ENCODE peak calls at places on chromosomes 3 and 15, in five cellular contexts. One of them, this sample, is unnamed.

GRCh38 chr3:80190051-80190450 is 422.3 kb upstream of the ROBO1 start:
- DNase-seq in stimulated activated CD4-positive, alpha-beta T cell treated with anti-CD3 and anti-CD28 coated beads, Interleukin-2, amount 100 ng/mL, for 48 hours: no peak
- DNase-seq in ELF-1: no peak
- DNase-seq in adrenal gland: peak; percentile 27
- DNase-seq in neuronal stem cell: no peak
- DNase-seq in this sample: peak; percentile 28

GRCh38 chr15:88221836-88222235 is 34.7 kb downstream of the NTRK3 start:
- DNase-seq in stimulated activated CD4-positive, alpha-beta T cell treated with anti-CD3 and anti-CD28 coated beads, Interleukin-2, amount 100 ng/mL, for 48 hours: no peak
- DNase-seq in ELF-1: no peak
- DNase-seq in adrenal gland: no peak
- DNase-seq in neuronal stem cell: no peak
- DNase-seq in this sample: no peak

GRCh38 chr3:188649521-188649920 is 495.6 kb downstream of the LPP start:
- DNase-seq in stimulated activated CD4-positive, alpha-beta T cell treated with anti-CD3 and anti-CD28 coated beads, Interleukin-2, amount 100 ng/mL, for 48 hours: no peak
- DNase-seq in ELF-1: no peak
- DNase-seq in adrenal gland: no peak
- DNase-seq in neuronal stem cell: no peak
- DNase-seq in this sample: peak; percentile 46

GRCh38 chr3:195903950-195904290 is 4.4 kb downstream of the TNK2 start:
- DNase-seq in stimulated activated CD4-positive, alpha-beta T cell treated with anti-CD3 and anti-CD28 coated beads, Interleukin-2, amount 100 ng/mL, for 48 hours: no peak
- DNase-seq in ELF-1: no peak
- DNase-seq in adrenal gland: no peak
- DNase-seq in neuronal stem cell: no peak
- DNase-seq in this sample: no peak

GRCh38 chr3:71430941-71431552 is 152.5 kb downstream of the FOXP1 start:
- DNase-seq in stimulated activated CD4-positive, alpha-beta T cell treated with anti-CD3 and anti-CD28 coated beads, Interleukin-2, amount 100 ng/mL, for 48 hours: no peak
- DNase-seq in ELF-1: no peak
- DNase-seq in adrenal gland: no peak
- DNase-seq in neuronal stem cell: no peak
- DNase-seq in this sample: peak; percentile 22

GRCh38 chr15:40906947-40907802 is 12.9 kb downstream of the VPS18 start:
- DNase-seq in stimulated activated CD4-positive, alpha-beta T cell treated with anti-CD3 and anti-CD28 coated beads, Interleukin-2, amount 100 ng/mL, for 48 hours: peak; percentile 19
- DNase-seq in ELF-1: peak; percentile 17
- DNase-seq in adrenal gland: no peak
- DNase-seq in neuronal stem cell: no peak
- DNase-seq in this sample: no peak

GRCh38 chr3:48927928-48928327 is 9.3 kb downstream of the ARIH2 start:
- DNase-seq in stimulated activated CD4-positive, alpha-beta T cell treated with anti-CD3 and anti-CD28 coated beads, Interleukin-2, amount 100 ng/mL, for 48 hours: no peak
- DNase-seq in ELF-1: no peak
- DNase-seq in adrenal gland: no peak
- DNase-seq in neuronal stem cell: no peak
- DNase-seq in this sample: no peak

GRCh38 chr3:127867986-127868385 is 45.7 kb upstream of the MGLL start:
- DNase-seq in stimulated activated CD4-positive, alpha-beta T cell treated with anti-CD3 and anti-CD28 coated beads, Interleukin-2, amount 100 ng/mL, for 48 hours: no peak
- DNase-seq in ELF-1: no peak
- DNase-seq in adrenal gland: no peak
- DNase-seq in neuronal stem cell: no peak
- DNase-seq in this sample: peak; percentile 40

GRCh38 chr15:25060996-25061620 is 106.3 kb downstream of the SNRPN start:
- DNase-seq in stimulated activated CD4-positive, alpha-beta T cell treated with anti-CD3 and anti-CD28 coated beads, Interleukin-2, amount 100 ng/mL, for 48 hours: no peak
- DNase-seq in ELF-1: no peak
- DNase-seq in adrenal gland: no peak
- DNase-seq in neuronal stem cell: no peak
- DNase-seq in this sample: no peak

GRCh38 chr3:71447197-71447596 is 136.3 kb downstream of the FOXP1 start:
- DNase-seq in stimulated activated CD4-positive, alpha-beta T cell treated with anti-CD3 and anti-CD28 coated beads, Interleukin-2, amount 100 ng/mL, for 48 hours: no peak
- DNase-seq in ELF-1: no peak
- DNase-seq in adrenal gland: no peak
- DNase-seq in neuronal stem cell: no peak
- DNase-seq in this sample: no peak

GRCh38 chr15:42707068-42707467 is 29.9 kb downstream of the CDAN1 start:
- DNase-seq in stimulated activated CD4-positive, alpha-beta T cell treated with anti-CD3 and anti-CD28 coated beads, Interleukin-2, amount 100 ng/mL, for 48 hours: no peak
- DNase-seq in ELF-1: no peak
- DNase-seq in adrenal gland: no peak
- DNase-seq in neuronal stem cell: no peak
- DNase-seq in this sample: peak; percentile 34

GRCh38 chr3:184773341-184774186 is 38.4 kb upstream of the VPS8 start:
- DNase-seq in stimulated activated CD4-positive, alpha-beta T cell treated with anti-CD3 and anti-CD28 coated beads, Interleukin-2, amount 100 ng/mL, for 48 hours: no peak
- DNase-seq in ELF-1: peak; percentile 74
- DNase-seq in adrenal gland: no peak
- DNase-seq in neuronal stem cell: peak; percentile 23
- DNase-seq in this sample: peak; percentile 47

GRCh38 chr3:191762323-191762960 is 301.5 kb downstream of the PYDC2 start:
- DNase-seq in stimulated activated CD4-positive, alpha-beta T cell treated with anti-CD3 and anti-CD28 coated beads, Interleukin-2, amount 100 ng/mL, for 48 hours: no peak
- DNase-seq in ELF-1: peak; percentile 8
- DNase-seq in adrenal gland: no peak
- DNase-seq in neuronal stem cell: no peak
- DNase-seq in this sample: peak; percentile 58

GRCh38 chr15:66294157-66294931 is 976 bp downstream of the DIS3L start:
- DNase-seq in stimulated activated CD4-positive, alpha-beta T cell treated with anti-CD3 and anti-CD28 coated beads, Interleukin-2, amount 100 ng/mL, for 48 hours: peak; percentile 16
- DNase-seq in ELF-1: peak; percentile 69
- DNase-seq in adrenal gland: no peak
- DNase-seq in neuronal stem cell: peak; percentile 37
- DNase-seq in this sample: peak; percentile 92

GRCh38 chr15:100249096-100249815 is 92.5 kb downstream of the ADAMTS17 start:
- DNase-seq in stimulated activated CD4-positive, alpha-beta T cell treated with anti-CD3 and anti-CD28 coated beads, Interleukin-2, amount 100 ng/mL, for 48 hours: no peak
- DNase-seq in ELF-1: no peak
- DNase-seq in adrenal gland: peak; percentile 12
- DNase-seq in neuronal stem cell: no peak
- DNase-seq in this sample: no peak

GRCh38 chr3:157373783-157374182 is 62.9 kb upstream of the PTX3 start:
- DNase-seq in stimulated activated CD4-positive, alpha-beta T cell treated with anti-CD3 and anti-CD28 coated beads, Interleukin-2, amount 100 ng/mL, for 48 hours: no peak
- DNase-seq in ELF-1: no peak
- DNase-seq in adrenal gland: no peak
- DNase-seq in neuronal stem cell: no peak
- DNase-seq in this sample: peak; percentile 86

GRCh38 chr3:49757197-49757596 is 29.1 kb downstream of the IP6K1 start:
- DNase-seq in stimulated activated CD4-positive, alpha-beta T cell treated with anti-CD3 and anti-CD28 coated beads, Interleukin-2, amount 100 ng/mL, for 48 hours: no peak
- DNase-seq in ELF-1: no peak
- DNase-seq in adrenal gland: no peak
- DNase-seq in neuronal stem cell: no peak
- DNase-seq in this sample: no peak

GRCh38 chr3:115239717-115240116 is 92.6 kb upstream of the ZBTB20 start:
- DNase-seq in stimulated activated CD4-positive, alpha-beta T cell treated with anti-CD3 and anti-CD28 coated beads, Interleukin-2, amount 100 ng/mL, for 48 hours: no peak
- DNase-seq in ELF-1: peak; percentile 27
- DNase-seq in adrenal gland: peak; percentile 64
- DNase-seq in neuronal stem cell: no peak
- DNase-seq in this sample: peak; percentile 92

GRCh38 chr3:153621988-153622387 is 460.0 kb downstream of the RAP2B start:
- DNase-seq in stimulated activated CD4-positive, alpha-beta T cell treated with anti-CD3 and anti-CD28 coated beads, Interleukin-2, amount 100 ng/mL, for 48 hours: no peak
- DNase-seq in ELF-1: no peak
- DNase-seq in adrenal gland: no peak
- DNase-seq in neuronal stem cell: no peak
- DNase-seq in this sample: no peak

GRCh38 chr15:89442671-89443307 is 53.6 kb downstream of the RHCG start:
- DNase-seq in stimulated activated CD4-positive, alpha-beta T cell treated with anti-CD3 and anti-CD28 coated beads, Interleukin-2, amount 100 ng/mL, for 48 hours: peak; percentile 67
- DNase-seq in ELF-1: peak; percentile 88
- DNase-seq in adrenal gland: peak; percentile 30
- DNase-seq in neuronal stem cell: peak; percentile 69
- DNase-seq in this sample: peak; percentile 14